ENCODE peak calls at places on chromosomes 6 and 20, in nine cellular contexts. One of them, this sample, is unnamed.
A peak's percentile ranks its signal among the peaks of the same experiment; 100 is the strongest.

GRCh38 chr6:148440877-148441453 is 98.3 kb downstream of the SASH1 start:
- DNase-seq in GM23338: peak; percentile 42
- DNase-seq in OCI-LY7: no peak
- DNase-seq in neural progenitor cell: peak; percentile 60
- DNase-seq in hepatocyte: peak; percentile 72
- DNase-seq in GM23248: peak; percentile 94
- DNase-seq in PC-3: peak; percentile 93
- DNase-seq in SK-N-SH: no peak
- DNase-seq in HCT116: peak; percentile 34
- DNase-seq in this sample: no peak

GRCh38 chr6:118382126-118382525 is 166.0 kb upstream of the PLN start:
- DNase-seq in GM23338: no peak
- DNase-seq in OCI-LY7: no peak
- DNase-seq in neural progenitor cell: no peak
- DNase-seq in hepatocyte: no peak
- DNase-seq in GM23248: no peak
- DNase-seq in PC-3: no peak
- DNase-seq in SK-N-SH: no peak
- DNase-seq in HCT116: no peak
- DNase-seq in this sample: no peak

GRCh38 chr20:49699200-49699992 is 14.3 kb downstream of the B4GALT5 start:
- DNase-seq in GM23338: peak; percentile 30
- DNase-seq in OCI-LY7: no peak
- DNase-seq in neural progenitor cell: no peak
- DNase-seq in hepatocyte: peak; percentile 31
- DNase-seq in GM23248: peak; percentile 73
- DNase-seq in PC-3: peak; percentile 88
- DNase-seq in SK-N-SH: no peak
- DNase-seq in HCT116: no peak
- DNase-seq in this sample: no peak

GRCh38 chr20:32536861-32537656 is 48.1 kb downstream of the NOL4L start:
- DNase-seq in GM23338: peak; percentile 61
- DNase-seq in OCI-LY7: peak; percentile 68
- DNase-seq in neural progenitor cell: peak; percentile 39
- DNase-seq in hepatocyte: peak; percentile 89
- DNase-seq in GM23248: no peak
- DNase-seq in PC-3: peak; percentile 52
- DNase-seq in SK-N-SH: peak; percentile 59
- DNase-seq in HCT116: no peak
- DNase-seq in this sample: peak; percentile 82

GRCh38 chr6:32118782-32119628 is 9.0 kb downstream of the ATF6B start:
- DNase-seq in GM23338: peak; percentile 89
- DNase-seq in OCI-LY7: peak; percentile 82
- DNase-seq in neural progenitor cell: peak; percentile 87
- DNase-seq in hepatocyte: peak; percentile 92
- DNase-seq in GM23248: peak; percentile 92
- DNase-seq in PC-3: peak; percentile 83
- DNase-seq in SK-N-SH: peak; percentile 83
- DNase-seq in HCT116: peak; percentile 59
- DNase-seq in this sample: peak; percentile 67

GRCh38 chr6:108739496-108740330 is 108.5 kb upstream of the ARMC2 start:
- DNase-seq in GM23338: no peak
- DNase-seq in OCI-LY7: no peak
- DNase-seq in neural progenitor cell: no peak
- DNase-seq in hepatocyte: no peak
- DNase-seq in GM23248: no peak
- DNase-seq in PC-3: peak; percentile 75
- DNase-seq in SK-N-SH: no peak
- DNase-seq in HCT116: no peak
- DNase-seq in this sample: no peak

GRCh38 chr6:147709396-147710272 is 201.1 kb downstream of the SAMD5 start:
- DNase-seq in GM23338: no peak
- DNase-seq in OCI-LY7: no peak
- DNase-seq in neural progenitor cell: no peak
- DNase-seq in hepatocyte: peak; percentile 55
- DNase-seq in GM23248: no peak
- DNase-seq in PC-3: no peak
- DNase-seq in SK-N-SH: no peak
- DNase-seq in HCT116: peak; percentile 79
- DNase-seq in this sample: no peak

GRCh38 chr6:133895573-133896343 is 6.8 kb downstream of the TCF21 start:
- DNase-seq in GM23338: peak; percentile 74
- DNase-seq in OCI-LY7: no peak
- DNase-seq in neural progenitor cell: peak; percentile 63
- DNase-seq in hepatocyte: peak; percentile 32
- DNase-seq in GM23248: peak; percentile 56
- DNase-seq in PC-3: no peak
- DNase-seq in SK-N-SH: no peak
- DNase-seq in HCT116: no peak
- DNase-seq in this sample: no peak

GRCh38 chr6:130945401-130945919 is 117.6 kb downstream of the EPB41L2 start:
- DNase-seq in GM23338: peak; percentile 27
- DNase-seq in OCI-LY7: no peak
- DNase-seq in neural progenitor cell: no peak
- DNase-seq in hepatocyte: no peak
- DNase-seq in GM23248: peak; percentile 62
- DNase-seq in PC-3: peak; percentile 10
- DNase-seq in SK-N-SH: no peak
- DNase-seq in HCT116: no peak
- DNase-seq in this sample: no peak

GRCh38 chr20:60062431-60063336 is 104.5 kb downstream of the CDH26 start:
- DNase-seq in GM23338: no peak
- DNase-seq in OCI-LY7: no peak
- DNase-seq in neural progenitor cell: no peak
- DNase-seq in hepatocyte: peak; percentile 31
- DNase-seq in GM23248: peak; percentile 86
- DNase-seq in PC-3: no peak
- DNase-seq in SK-N-SH: peak; percentile 57
- DNase-seq in HCT116: no peak
- DNase-seq in this sample: no peak

GRCh38 chr6:126633362-126633761 is 293.4 kb downstream of the CENPW start:
- DNase-seq in GM23338: no peak
- DNase-seq in OCI-LY7: no peak
- DNase-seq in neural progenitor cell: no peak
- DNase-seq in hepatocyte: no peak
- DNase-seq in GM23248: no peak
- DNase-seq in PC-3: no peak
- DNase-seq in SK-N-SH: no peak
- DNase-seq in HCT116: no peak
- DNase-seq in this sample: no peak

GRCh38 chr6:13673368-13673767 is 38.3 kb downstream of the RANBP9 start:
- DNase-seq in GM23338: no peak
- DNase-seq in OCI-LY7: no peak
- DNase-seq in neural progenitor cell: no peak
- DNase-seq in hepatocyte: no peak
- DNase-seq in GM23248: no peak
- DNase-seq in PC-3: no peak
- DNase-seq in SK-N-SH: no peak
- DNase-seq in HCT116: no peak
- DNase-seq in this sample: no peak

DNA sequence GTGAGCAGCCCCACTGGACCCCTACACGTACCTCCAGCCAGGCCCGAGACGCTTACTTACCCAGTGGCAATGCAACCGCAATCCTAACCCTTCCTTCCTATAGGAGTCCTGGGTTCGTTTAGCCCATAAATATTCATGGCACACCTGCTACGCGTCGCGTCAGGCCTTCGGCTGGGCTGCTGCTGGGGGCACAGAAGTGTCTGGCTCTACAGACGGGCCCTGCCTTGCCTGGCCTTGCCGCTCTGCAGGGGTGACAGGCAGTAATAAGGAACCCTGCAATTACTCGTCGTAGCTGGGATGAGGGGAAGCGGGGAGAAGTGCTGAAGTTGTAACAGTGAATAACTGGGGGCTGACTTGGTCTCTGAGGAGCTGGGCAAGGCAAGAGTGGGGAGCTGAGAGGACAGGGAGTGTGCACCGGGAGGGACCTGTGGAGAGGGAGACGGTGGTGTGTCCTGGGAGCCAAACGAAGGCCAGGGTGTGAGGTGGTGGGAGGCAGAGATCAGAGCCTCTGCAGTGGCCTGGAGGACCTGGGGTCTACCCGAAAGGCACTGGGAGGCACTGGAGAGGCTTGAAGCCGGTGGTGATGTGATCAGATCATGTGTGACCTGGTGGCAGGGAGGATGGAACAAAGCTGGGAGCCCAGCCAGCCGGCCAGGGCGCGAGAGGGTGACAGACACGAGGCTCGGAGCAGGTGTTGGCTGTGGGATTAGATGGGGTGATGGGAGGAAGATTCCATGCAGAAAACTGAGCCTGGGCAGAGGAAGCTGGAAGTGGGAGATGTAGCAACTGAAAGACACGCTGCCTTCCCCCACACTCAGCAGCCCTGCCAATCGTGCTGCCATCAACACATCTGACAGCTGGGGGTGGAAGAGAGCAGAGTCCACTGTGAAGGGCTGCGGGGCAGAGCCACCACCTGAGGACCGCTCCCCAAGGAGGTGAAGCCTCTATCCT is 36.4 kb downstream of the PSMG4 start:
- DNase-seq in GM23338: peak; percentile 48
- DNase-seq in OCI-LY7: peak; percentile 20
- DNase-seq in neural progenitor cell: peak; percentile 63
- DNase-seq in hepatocyte: peak; percentile 64
- DNase-seq in GM23248: no peak
- DNase-seq in PC-3: peak; percentile 20
- DNase-seq in SK-N-SH: peak; percentile 52
- DNase-seq in HCT116: no peak
- DNase-seq in this sample: no peak
- TF ChIP-seq EZH2phosphoT487 in GM23338: no peak
- TF ChIP-seq EZH2phosphoT487 in OCI-LY7: no peak
- TF ChIP-seq EZH2phosphoT487 in neural progenitor cell: no peak
- TF ChIP-seq EZH2phosphoT487 in hepatocyte: no peak
- TF ChIP-seq EZH2phosphoT487 in GM23248: no peak
- TF ChIP-seq EZH2phosphoT487 in PC-3: no peak
- TF ChIP-seq EZH2phosphoT487 in SK-N-SH: no peak
- TF ChIP-seq EZH2phosphoT487 in HCT116: no peak
- TF ChIP-seq EZH2phosphoT487 in this sample: no peak

DNA sequence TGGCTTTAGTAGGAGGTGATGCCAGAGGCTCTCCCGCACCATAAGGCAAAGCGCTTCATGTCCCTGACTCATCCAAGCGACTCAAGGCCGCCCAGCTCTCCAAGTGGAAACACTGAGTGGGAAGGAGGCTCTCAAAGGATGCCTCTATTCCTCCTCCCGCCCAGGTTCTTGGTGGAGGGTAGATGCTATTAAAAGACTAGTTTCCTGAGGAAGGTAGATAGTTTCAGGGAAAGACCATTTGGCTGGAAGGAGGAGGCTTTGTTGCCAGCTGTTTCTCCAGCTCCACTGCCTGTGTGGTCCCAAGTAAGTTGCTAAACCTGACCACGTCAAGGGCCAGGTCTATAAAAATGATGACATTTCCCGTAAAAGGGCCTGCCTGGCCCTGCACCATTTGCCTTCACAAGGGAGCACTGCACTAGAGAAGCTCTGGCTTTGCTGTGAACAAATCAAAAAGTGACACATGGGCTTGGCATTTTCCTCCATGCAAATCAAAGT is 48.2 kb downstream of the GMDS start:
- DNase-seq in GM23338: no peak
- DNase-seq in OCI-LY7: no peak
- DNase-seq in neural progenitor cell: no peak
- DNase-seq in hepatocyte: peak; percentile 27
- DNase-seq in GM23248: peak; percentile 56
- DNase-seq in PC-3: peak; percentile 69
- DNase-seq in SK-N-SH: no peak
- DNase-seq in HCT116: peak; percentile 28
- DNase-seq in this sample: no peak
- TF ChIP-seq EZH2phosphoT487 in GM23338: no peak
- TF ChIP-seq EZH2phosphoT487 in OCI-LY7: no peak
- TF ChIP-seq EZH2phosphoT487 in neural progenitor cell: no peak
- TF ChIP-seq EZH2phosphoT487 in hepatocyte: no peak
- TF ChIP-seq EZH2phosphoT487 in GM23248: no peak
- TF ChIP-seq EZH2phosphoT487 in PC-3: no peak
- TF ChIP-seq EZH2phosphoT487 in SK-N-SH: no peak
- TF ChIP-seq EZH2phosphoT487 in HCT116: no peak
- TF ChIP-seq EZH2phosphoT487 in this sample: no peak

GRCh38 chr20:34621036-34621343 is 55.9 kb downstream of the PIGU start:
- DNase-seq in GM23338: no peak
- DNase-seq in OCI-LY7: no peak
- DNase-seq in neural progenitor cell: no peak
- DNase-seq in hepatocyte: no peak
- DNase-seq in GM23248: no peak
- DNase-seq in PC-3: no peak
- DNase-seq in SK-N-SH: no peak
- DNase-seq in HCT116: no peak
- DNase-seq in this sample: no peak

GRCh38 chr20:34618676-34619075 is 58.2 kb downstream of the PIGU start:
- DNase-seq in GM23338: no peak
- DNase-seq in OCI-LY7: no peak
- DNase-seq in neural progenitor cell: no peak
- DNase-seq in hepatocyte: no peak
- DNase-seq in GM23248: no peak
- DNase-seq in PC-3: no peak
- DNase-seq in SK-N-SH: no peak
- DNase-seq in HCT116: no peak
- DNase-seq in this sample: no peak

GRCh38 chr20:34615477-34615876 is 57.0 kb downstream of the MAP1LC3A start:
- DNase-seq in GM23338: no peak
- DNase-seq in OCI-LY7: no peak
- DNase-seq in neural progenitor cell: no peak
- DNase-seq in hepatocyte: no peak
- DNase-seq in GM23248: peak; percentile 58
- DNase-seq in PC-3: no peak
- DNase-seq in SK-N-SH: no peak
- DNase-seq in HCT116: no peak
- DNase-seq in this sample: no peak
- TF ChIP-seq EZH2phosphoT487 in GM23338: no peak
- TF ChIP-seq EZH2phosphoT487 in OCI-LY7: no peak
- TF ChIP-seq EZH2phosphoT487 in neural progenitor cell: no peak
- TF ChIP-seq EZH2phosphoT487 in hepatocyte: no peak
- TF ChIP-seq EZH2phosphoT487 in GM23248: no peak
- TF ChIP-seq EZH2phosphoT487 in PC-3: no peak
- TF ChIP-seq EZH2phosphoT487 in SK-N-SH: no peak
- TF ChIP-seq EZH2phosphoT487 in HCT116: no peak
- TF ChIP-seq EZH2phosphoT487 in this sample: no peak

GRCh38 chr6:6978731-6979130 is 129.0 kb upstream of the RREB1 start:
- DNase-seq in GM23338: no peak
- DNase-seq in OCI-LY7: no peak
- DNase-seq in neural progenitor cell: no peak
- DNase-seq in hepatocyte: no peak
- DNase-seq in GM23248: no peak
- DNase-seq in PC-3: peak; percentile 28
- DNase-seq in SK-N-SH: no peak
- DNase-seq in HCT116: no peak
- DNase-seq in this sample: no peak

GRCh38 chr6:6984585-6985366 is 123.0 kb upstream of the RREB1 start:
- DNase-seq in GM23338: no peak
- DNase-seq in OCI-LY7: no peak
- DNase-seq in neural progenitor cell: no peak
- DNase-seq in hepatocyte: no peak
- DNase-seq in GM23248: no peak
- DNase-seq in PC-3: no peak
- DNase-seq in SK-N-SH: no peak
- DNase-seq in HCT116: no peak
- DNase-seq in this sample: no peak

GRCh38 chr6:6982663-6983062 is 125.1 kb upstream of the RREB1 start:
- DNase-seq in GM23338: no peak
- DNase-seq in OCI-LY7: no peak
- DNase-seq in neural progenitor cell: no peak
- DNase-seq in hepatocyte: no peak
- DNase-seq in GM23248: no peak
- DNase-seq in PC-3: no peak
- DNase-seq in SK-N-SH: no peak
- DNase-seq in HCT116: no peak
- DNase-seq in this sample: no peak

GRCh38 chr6:6980999-6981581 is 126.7 kb upstream of the RREB1 start:
- DNase-seq in GM23338: no peak
- DNase-seq in OCI-LY7: no peak
- DNase-seq in neural progenitor cell: no peak
- DNase-seq in hepatocyte: no peak
- DNase-seq in GM23248: no peak
- DNase-seq in PC-3: no peak
- DNase-seq in SK-N-SH: no peak
- DNase-seq in HCT116: no peak
- DNase-seq in this sample: no peak

GRCh38 chr6:6981923-6982322 is 125.8 kb upstream of the RREB1 start:
- DNase-seq in GM23338: no peak
- DNase-seq in OCI-LY7: no peak
- DNase-seq in neural progenitor cell: no peak
- DNase-seq in hepatocyte: no peak
- DNase-seq in GM23248: no peak
- DNase-seq in PC-3: peak; percentile 50
- DNase-seq in SK-N-SH: no peak
- DNase-seq in HCT116: peak; percentile 51
- DNase-seq in this sample: no peak
- TF ChIP-seq EZH2phosphoT487 in GM23338: no peak
- TF ChIP-seq EZH2phosphoT487 in OCI-LY7: no peak
- TF ChIP-seq EZH2phosphoT487 in neural progenitor cell: no peak
- TF ChIP-seq EZH2phosphoT487 in hepatocyte: no peak
- TF ChIP-seq EZH2phosphoT487 in GM23248: no peak
- TF ChIP-seq EZH2phosphoT487 in PC-3: no peak
- TF ChIP-seq EZH2phosphoT487 in SK-N-SH: no peak
- TF ChIP-seq EZH2phosphoT487 in HCT116: no peak
- TF ChIP-seq EZH2phosphoT487 in this sample: no peak